ENCODE peak calls at places on chromosomes 13 and 19, in five cellular contexts. R is SK-N-SH, O is HepG2, Z is K562, F is GM12878. B is an unnamed sample.

GRCh38 chr13:73274147-73274546 is 215.3 kb downstream of the KLF5 start:
- DNase-seq in R (no peak), O (no peak), Z (no peak), F (no peak), B (no peak)

GRCh38 chr19:55484571-55485438 is at the start of gene NAT14:
- DNase-seq in R (peak), O (peak), Z (peak), F (no peak), B (peak)

GRCh38 chr13:36476661-36477060 is 44.4 kb downstream of the CCNA1 start:
- DNase-seq in R (no peak), O (no peak), Z (no peak), F (no peak), B (no peak)

GRCh38 chr13:83449666-83450395 is 432.4 kb downstream of the SLITRK1 start:
- DNase-seq in R (no peak), O (no peak), Z (no peak), F (no peak), B (no peak)

GRCh38 chr19:2199861-2200623 is 36.1 kb downstream of the PLEKHJ1 start:
- DNase-seq in R (no peak), O (no peak), Z (no peak), F (no peak), B (no peak)

GRCh38 chr19:5628470-5628869 is 5.6 kb downstream of the SAFB start:
- DNase-seq in R (no peak), O (no peak), Z (no peak), F (no peak), B (no peak)

GRCh38 chr19:39771751-39772150 is 6.9 kb upstream of the LEUTX start:
- DNase-seq in R (no peak), O (no peak), Z (no peak), F (no peak), B (no peak)

GRCh38 chr19:54096642-54097106 is 3.9 kb downstream of the OSCAR start:
- DNase-seq in R (no peak), O (no peak), Z (peak), F (no peak), B (no peak)

GRCh38 chr19:5128251-5128931 is 159.5 kb downstream of the KDM4B start:
- DNase-seq in R (peak), O (no peak), Z (peak), F (no peak), B (peak)

GRCh38 chr19:12000152-12000981 is 35.1 kb downstream of the ZNF433 start:
- DNase-seq in R (no peak), O (no peak), Z (no peak), F (peak), B (no peak)

GRCh38 chr13:44974056-44974798 is 15.0 kb downstream of the NUFIP1 start:
- DNase-seq in R (no peak), O (no peak), Z (no peak), F (peak), B (no peak)

GRCh38 chr19:43575156-43575950 is at the start of the genes PINLYP and XRCC1:
- DNase-seq in R (peak), O (peak), Z (peak), F (peak), B (peak)

GRCh38 chr19:51462276-51462675 is 4.0 kb upstream of the SIGLEC8 start:
- DNase-seq in R (no peak), O (no peak), Z (no peak), F (no peak), B (no peak)

GRCh38 chr13:85287528-85287927 is 511.7 kb downstream of the SLITRK6 start:
- DNase-seq in R (no peak), O (no peak), Z (no peak), F (no peak), B (no peak)

GRCh38 chr19:17765069-17765618 is 13.9 kb downstream of the FCHO1 start:
- DNase-seq in R (no peak), O (peak), Z (no peak), F (no peak), B (no peak)

GRCh38 chr19:48613024-48613851 is 1.6 kb downstream of the FAM83E start:
- DNase-seq in R (no peak), O (no peak), Z (no peak), F (no peak), B (no peak)
- TF ChIP-seq FOXM1 in R (no peak), O (no peak), Z (no peak), F (no peak), B (no peak)

DNA sequence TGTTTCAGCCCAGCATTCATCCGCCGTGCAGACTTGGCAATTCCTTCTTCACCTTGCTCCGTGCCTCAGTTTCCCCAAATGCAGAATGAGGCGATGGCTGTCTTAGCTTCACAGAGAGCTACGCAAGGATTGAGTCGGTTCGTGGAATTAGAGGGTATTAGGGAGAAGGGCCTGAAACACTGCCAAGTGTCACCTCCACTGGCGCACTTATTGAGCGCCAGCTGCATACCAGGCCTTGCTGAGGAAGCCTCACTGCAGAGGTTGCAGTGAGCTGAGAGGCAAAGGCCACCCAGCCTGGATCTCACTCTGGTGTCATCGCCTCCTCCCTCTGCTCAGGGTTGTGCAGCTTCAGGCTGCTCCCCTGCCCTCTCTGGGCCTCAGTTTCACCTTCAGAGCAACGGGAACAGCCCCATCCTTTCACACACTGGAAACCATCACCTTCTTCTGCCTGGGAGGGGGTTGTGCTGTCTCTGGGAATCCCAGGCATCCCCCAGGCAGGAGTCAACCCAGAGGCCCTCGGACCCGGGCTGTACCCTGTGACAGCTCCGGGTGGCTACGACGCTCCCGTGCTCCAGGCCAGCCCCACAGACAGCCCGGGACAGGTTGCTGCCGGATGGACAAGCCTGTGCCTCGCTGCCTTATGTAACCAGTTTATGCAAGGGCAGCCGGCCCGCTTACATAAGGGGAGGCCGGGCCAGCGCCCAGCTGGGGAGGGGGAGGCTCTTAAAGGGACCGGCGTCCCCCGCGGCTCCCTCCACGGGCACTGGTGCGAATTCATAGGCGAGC is 31.9 kb downstream of the NFIC start:
- DNase-seq in R (no peak), O (peak), Z (no peak), F (no peak), B (no peak)
- TF ChIP-seq FOXM1 in R (no peak), O (no peak), Z (no peak), F (no peak), B (no peak)

GRCh38 chr13:88103824-88104223 is 432.7 kb downstream of the SLITRK5 start:
- DNase-seq in R (no peak), O (no peak), Z (no peak), F (no peak), B (no peak)

DNA sequence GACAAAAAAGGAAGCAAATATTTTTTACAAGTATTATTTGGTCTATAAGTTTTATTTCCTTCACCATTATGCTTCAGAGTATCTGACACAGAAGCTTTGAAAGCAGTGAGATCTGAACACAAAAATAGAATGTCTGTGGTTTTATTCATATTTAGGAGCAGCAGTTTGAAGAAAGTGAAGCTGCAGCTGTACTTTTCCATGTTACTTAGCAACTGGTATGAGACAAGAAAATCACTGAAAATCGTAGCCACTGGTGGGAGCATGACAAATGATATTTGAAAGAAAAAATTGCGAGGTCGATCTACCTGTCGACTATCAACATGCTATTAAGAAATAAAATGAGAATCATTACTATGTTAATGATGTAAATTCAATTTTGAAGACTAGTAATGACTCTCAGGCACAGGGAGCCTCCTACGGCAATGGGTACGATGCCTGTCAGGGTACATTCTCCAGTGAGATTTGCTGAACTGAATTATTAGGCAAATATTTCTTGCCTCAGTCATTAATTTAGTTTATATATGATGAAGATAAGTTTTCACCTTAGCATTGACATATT is 436.4 kb downstream of the SLITRK5 start:
- DNase-seq in R (no peak), O (no peak), Z (no peak), F (no peak), B (no peak)
- TF ChIP-seq FOXM1 in R (no peak), O (no peak), Z (no peak), F (no peak), B (no peak)

GRCh38 chr19:46378268-46378667 is 31.4 kb downstream of the PPP5C start:
- DNase-seq in R (no peak), O (no peak), Z (no peak), F (no peak), B (no peak)
- TF ChIP-seq FOXM1 in R (no peak), O (no peak), Z (no peak), F (no peak), B (no peak)

GRCh38 chr19:48419158-48419920 is 25.9 kb downstream of the GRIN2D start:
- DNase-seq in R (peak), O (no peak), Z (peak), F (peak), B (peak)
- TF ChIP-seq FOXM1 in R (no peak), O (no peak), Z (no peak), F (no peak), B (no peak)

DNA sequence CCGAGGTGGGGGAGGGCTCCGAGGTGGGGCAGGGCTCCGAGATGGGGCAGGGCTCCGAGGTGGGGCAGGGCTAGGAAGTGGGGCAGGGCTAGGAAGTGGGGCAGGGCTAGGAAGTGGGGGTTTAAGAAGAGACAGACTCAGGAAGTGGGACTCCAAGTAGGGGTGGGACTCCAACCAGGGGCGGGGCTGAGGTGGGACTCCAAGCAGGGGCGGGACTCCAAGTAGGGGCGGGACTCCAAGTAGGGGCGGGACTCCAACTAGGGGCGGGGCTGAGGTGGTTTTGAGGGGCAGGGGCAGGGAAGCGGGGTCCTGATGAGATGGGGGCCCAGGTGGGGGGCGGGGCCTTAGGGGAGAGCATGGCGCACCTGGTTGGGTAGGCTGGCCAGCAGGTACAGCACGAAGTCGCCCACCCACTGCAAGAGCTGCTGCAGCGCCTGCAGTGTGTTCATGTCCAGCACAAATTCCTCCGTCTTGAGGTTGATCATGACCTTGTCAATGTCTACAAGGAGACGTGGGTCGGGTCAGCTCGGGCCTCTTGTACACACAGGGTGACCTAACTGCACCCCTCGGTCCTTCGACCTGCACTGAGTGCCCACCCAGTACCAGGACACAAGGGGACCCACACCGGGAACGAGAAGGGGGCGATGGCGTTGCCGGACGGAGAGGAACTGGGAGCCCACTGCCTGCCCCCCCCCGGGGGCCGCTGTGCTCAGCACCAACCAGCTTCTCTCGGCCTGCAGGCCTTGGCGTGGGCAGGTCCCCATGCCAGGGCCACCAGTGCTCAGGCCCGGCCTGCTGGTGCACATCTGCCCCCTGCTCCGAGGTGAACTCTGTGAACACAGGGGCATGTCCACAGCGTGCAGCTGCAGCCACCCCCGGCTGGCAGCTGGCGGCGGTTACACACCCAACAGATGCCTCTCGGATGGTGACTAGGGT is 13.9 kb downstream of the CFD start:
- DNase-seq in R (peak), O (no peak), Z (peak), F (peak), B (peak)
- TF ChIP-seq FOXM1 in R (no peak), O (no peak), Z (no peak), F (no peak), B (no peak)

GRCh38 chr13:46012404-46012803 is 40.1 kb downstream of the ZC3H13 start:
- DNase-seq in R (no peak), O (no peak), Z (no peak), F (no peak), B (no peak)

GRCh38 chr13:46015374-46015773 is 37.2 kb downstream of the ZC3H13 start:
- DNase-seq in R (no peak), O (no peak), Z (no peak), F (no peak), B (no peak)

GRCh38 chr13:46008631-46009030 is 43.9 kb downstream of the ZC3H13 start:
- DNase-seq in R (no peak), O (no peak), Z (no peak), F (no peak), B (no peak)

GRCh38 chr13:46006688-46007452 is 45.7 kb downstream of the ZC3H13 start:
- DNase-seq in R (no peak), O (no peak), Z (no peak), F (no peak), B (no peak)

GRCh38 chr13:46010148-46010547 is 42.4 kb downstream of the ZC3H13 start:
- DNase-seq in R (peak), O (no peak), Z (no peak), F (no peak), B (peak)
- TF ChIP-seq FOXM1 in R (no peak), O (no peak), Z (no peak), F (no peak), B (no peak)

GRCh38 chr19:56837004-56837403 is 3.5 kb downstream of the PEG3 start:
- DNase-seq in R (peak), O (peak), Z (peak), F (no peak), B (no peak)

GRCh38 chr19:56837892-56838679 is 2.4 kb downstream of the PEG3 start:
- DNase-seq in R (peak), O (peak), Z (no peak), F (no peak), B (no peak)

GRCh38 chr19:56836059-56836458 is 4.5 kb downstream of the PEG3 start:
- DNase-seq in R (no peak), O (no peak), Z (no peak), F (no peak), B (no peak)

GRCh38 chr19:56838680-56838929 is 1.9 kb downstream of the PEG3 start:
- DNase-seq in R (no peak), O (no peak), Z (no peak), F (no peak), B (no peak)

DNA sequence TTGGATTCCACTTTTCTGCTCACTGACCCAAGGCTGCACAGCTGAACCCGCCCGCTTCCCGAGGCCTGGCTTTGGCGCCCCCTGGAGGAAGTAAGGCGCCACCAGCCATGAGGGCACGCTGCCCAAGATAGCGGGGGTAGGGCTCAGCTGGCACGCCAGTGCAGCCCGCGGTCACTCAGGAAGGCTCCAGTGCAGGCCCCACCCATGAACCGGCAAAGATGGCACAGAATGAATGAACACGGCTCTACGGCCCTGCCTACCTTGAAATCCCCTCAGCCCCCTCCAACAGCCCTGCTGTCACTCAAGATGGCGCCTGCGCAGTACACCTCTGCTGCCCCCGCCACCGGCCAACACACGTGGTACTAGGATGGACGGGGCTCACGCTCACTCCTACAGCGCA is 3.0 kb downstream of the PEG3 start:
- DNase-seq in R (peak), O (peak), Z (no peak), F (no peak), B (no peak)
- TF ChIP-seq FOXM1 in R (no peak), O (no peak), Z (no peak), F (no peak), B (no peak)

B was measured in HEK293T.